ENCODE peak calls at places on chromosome 14, in ten cellular contexts. M, F, I, D, B, E, S, H, T and X are unnamed samples.

GRCh38 chr14:23094666-23095195 is at the start of gene ACIN1:
- DNase-seq in M (no peak), F (peak), I (no peak), D (no peak), B (peak), E (peak), S (no peak), H (peak), T (no peak), X (peak)

GRCh38 chr14:47826809-47827208 is 151.4 kb upstream of the MDGA2 start:
- DNase-seq in M (no peak), F (no peak), I (no peak), D (no peak), B (no peak), E (no peak), S (no peak), H (no peak), T (no peak), X (no peak)

GRCh38 chr14:64993263-64993662 is 6.6 kb downstream of the FNTB start:
- DNase-seq in M (no peak), F (no peak), I (no peak), D (no peak), B (no peak), E (no peak), S (no peak), H (no peak), T (no peak), X (no peak)

GRCh38 chr14:102900631-102901571 is 21.6 kb upstream of the AMN start:
- DNase-seq in M (no peak), F (peak), I (no peak), D (no peak), B (no peak), E (no peak), S (no peak), H (no peak), T (no peak), X (peak)

GRCh38 chr14:98022541-98023520 is 1225.6 kb downstream of the VRK1 start:
- DNase-seq in M (no peak), F (no peak), I (no peak), D (no peak), B (no peak), E (no peak), S (no peak), H (no peak), T (no peak), X (no peak)

GRCh38 chr14:75577724-75578098 is 709 bp upstream of the FLVCR2 start:
- DNase-seq in M (peak), F (peak), I (peak), D (peak), B (peak), E (peak), S (peak), H (peak), T (peak), X (peak)

GRCh38 chr14:22824711-22825359 is 4.9 kb upstream of the MRPL52 start:
- DNase-seq in M (no peak), F (no peak), I (no peak), D (no peak), B (no peak), E (peak), S (no peak), H (peak), T (no peak), X (no peak)

GRCh38 chr14:102320033-102320660 is 601 bp downstream of the ZNF839 start:
- DNase-seq in M (peak), F (peak), I (no peak), D (peak), B (peak), E (peak), S (peak), H (peak), T (peak), X (peak)

GRCh38 chr14:30284808-30285207 is 274.1 kb upstream of the G2E3 start:
- DNase-seq in M (no peak), F (no peak), I (no peak), D (no peak), B (no peak), E (no peak), S (no peak), H (no peak), T (no peak), X (no peak)

GRCh38 chr14:100862793-100863192 is 36.9 kb downstream of the MEG3 start:
- DNase-seq in M (no peak), F (no peak), I (no peak), D (no peak), B (no peak), E (no peak), S (no peak), H (no peak), T (no peak), X (no peak)

GRCh38 chr14:29608861-29609260 is 318.8 kb downstream of the PRKD1 start:
- DNase-seq in M (no peak), F (no peak), I (no peak), D (no peak), B (no peak), E (no peak), S (no peak), H (no peak), T (no peak), X (no peak)

GRCh38 chr14:93493054-93493453 is 62.3 kb downstream of the UNC79 start:
- DNase-seq in M (no peak), F (no peak), I (no peak), D (no peak), B (no peak), E (no peak), S (no peak), H (no peak), T (no peak), X (no peak)

GRCh38 chr14:94180655-94181271 is 6.6 kb downstream of the PPP4R4 start:
- DNase-seq in M (no peak), F (peak), I (no peak), D (no peak), B (no peak), E (peak), S (no peak), H (no peak), T (no peak), X (no peak)

GRCh38 chr14:91998667-91999570 is 40.9 kb downstream of the TRIP11 start:
- DNase-seq in M (no peak), F (no peak), I (no peak), D (no peak), B (no peak), E (no peak), S (no peak), H (no peak), T (no peak), X (no peak)

GRCh38 chr14:96055065-96055752 is 16.0 kb downstream of the C14orf132 start:
- DNase-seq in M (no peak), F (no peak), I (no peak), D (no peak), B (no peak), E (peak), S (no peak), H (no peak), T (no peak), X (peak)